ENCODE peak calls at places on chromosomes 6 and 20, in eight cellular contexts. One of them, this sample, is unnamed.

GRCh38 chr6:29527126-29527525 is 32.4 kb downstream of the UBD start:
- DNase-seq in chondrocyte: no peak
- DNase-seq in sigmoid colon: no peak
- DNase-seq in IMR-90: no peak
- DNase-seq in dorsolateral prefrontal cortex: no peak
- DNase-seq in NB4: no peak
- DNase-seq in CD8-positive, alpha-beta T cell: no peak
- DNase-seq in activated CD8-positive, alpha-beta T cell treated with anti-CD3 and anti-CD28 coated beads for 36 hours: no peak
- DNase-seq in this sample: no peak

GRCh38 chr6:12490904-12491571 is 200.9 kb downstream of the EDN1 start:
- DNase-seq in chondrocyte: no peak
- DNase-seq in sigmoid colon: no peak
- DNase-seq in IMR-90: peak; percentile 93
- DNase-seq in dorsolateral prefrontal cortex: no peak
- DNase-seq in NB4: peak; percentile 25
- DNase-seq in CD8-positive, alpha-beta T cell: no peak
- DNase-seq in activated CD8-positive, alpha-beta T cell treated with anti-CD3 and anti-CD28 coated beads for 36 hours: peak; percentile 2
- DNase-seq in this sample: peak; percentile 94

GRCh38 chr20:24672181-24672880 is 202.9 kb downstream of the SYNDIG1 start:
- DNase-seq in chondrocyte: peak; percentile 59
- DNase-seq in sigmoid colon: peak; percentile 49
- DNase-seq in IMR-90: no peak
- DNase-seq in dorsolateral prefrontal cortex: no peak
- DNase-seq in NB4: no peak
- DNase-seq in CD8-positive, alpha-beta T cell: no peak
- DNase-seq in activated CD8-positive, alpha-beta T cell treated with anti-CD3 and anti-CD28 coated beads for 36 hours: no peak
- DNase-seq in this sample: no peak

GRCh38 chr6:3379482-3380060 is 77.3 kb downstream of the SLC22A23 start:
- DNase-seq in chondrocyte: no peak
- DNase-seq in sigmoid colon: peak; percentile 25
- DNase-seq in IMR-90: peak; percentile 32
- DNase-seq in dorsolateral prefrontal cortex: no peak
- DNase-seq in NB4: no peak
- DNase-seq in CD8-positive, alpha-beta T cell: no peak
- DNase-seq in activated CD8-positive, alpha-beta T cell treated with anti-CD3 and anti-CD28 coated beads for 36 hours: no peak
- DNase-seq in this sample: no peak

GRCh38 chr6:1872649-1873131 is 263.0 kb downstream of the FOXC1 start:
- DNase-seq in chondrocyte: no peak
- DNase-seq in sigmoid colon: no peak
- DNase-seq in IMR-90: peak; percentile 79
- DNase-seq in dorsolateral prefrontal cortex: no peak
- DNase-seq in NB4: peak; percentile 35
- DNase-seq in CD8-positive, alpha-beta T cell: no peak
- DNase-seq in activated CD8-positive, alpha-beta T cell treated with anti-CD3 and anti-CD28 coated beads for 36 hours: no peak
- DNase-seq in this sample: peak; percentile 82

GRCh38 chr20:23143986-23144695 is 58.0 kb upstream of the CD93 start:
- DNase-seq in chondrocyte: no peak
- DNase-seq in sigmoid colon: peak; percentile 59
- DNase-seq in IMR-90: no peak
- DNase-seq in dorsolateral prefrontal cortex: no peak
- DNase-seq in NB4: no peak
- DNase-seq in CD8-positive, alpha-beta T cell: no peak
- DNase-seq in activated CD8-positive, alpha-beta T cell treated with anti-CD3 and anti-CD28 coated beads for 36 hours: no peak
- DNase-seq in this sample: no peak

GRCh38 chr6:111032493-111033140 is 50.8 kb downstream of the RPF2 start:
- DNase-seq in chondrocyte: no peak
- DNase-seq in sigmoid colon: no peak
- DNase-seq in IMR-90: peak; percentile 50
- DNase-seq in dorsolateral prefrontal cortex: no peak
- DNase-seq in NB4: no peak
- DNase-seq in CD8-positive, alpha-beta T cell: no peak
- DNase-seq in activated CD8-positive, alpha-beta T cell treated with anti-CD3 and anti-CD28 coated beads for 36 hours: no peak
- DNase-seq in this sample: peak; percentile 31

GRCh38 chr6:17600527-17601388 is 656 bp downstream of the FAM8A1 start:
- DNase-seq in chondrocyte: peak; percentile 90
- DNase-seq in sigmoid colon: peak; percentile 79
- DNase-seq in IMR-90: peak; percentile 12
- DNase-seq in dorsolateral prefrontal cortex: peak; percentile 35
- DNase-seq in NB4: peak; percentile 75
- DNase-seq in CD8-positive, alpha-beta T cell: peak; percentile 35
- DNase-seq in activated CD8-positive, alpha-beta T cell treated with anti-CD3 and anti-CD28 coated beads for 36 hours: peak; percentile 69
- DNase-seq in this sample: peak; percentile 24

GRCh38 chr20:1663917-1664316 is 6.3 kb upstream of the SIRPG start:
- DNase-seq in chondrocyte: no peak
- DNase-seq in sigmoid colon: no peak
- DNase-seq in IMR-90: peak; percentile 1
- DNase-seq in dorsolateral prefrontal cortex: no peak
- DNase-seq in NB4: peak; percentile 79
- DNase-seq in CD8-positive, alpha-beta T cell: no peak
- DNase-seq in activated CD8-positive, alpha-beta T cell treated with anti-CD3 and anti-CD28 coated beads for 36 hours: peak; percentile 45
- DNase-seq in this sample: no peak

GRCh38 chr6:1381397-1382330 is 7.7 kb upstream of the FOXF2 start:
- DNase-seq in chondrocyte: no peak
- DNase-seq in sigmoid colon: no peak
- DNase-seq in IMR-90: no peak
- DNase-seq in dorsolateral prefrontal cortex: no peak
- DNase-seq in NB4: peak; percentile 65
- DNase-seq in CD8-positive, alpha-beta T cell: peak; percentile 25
- DNase-seq in activated CD8-positive, alpha-beta T cell treated with anti-CD3 and anti-CD28 coated beads for 36 hours: peak; percentile 55
- DNase-seq in this sample: peak; percentile 19

GRCh38 chr6:53306819-53307347 is 41.9 kb downstream of the ELOVL5 start:
- DNase-seq in chondrocyte: no peak
- DNase-seq in sigmoid colon: no peak
- DNase-seq in IMR-90: peak; percentile 49
- DNase-seq in dorsolateral prefrontal cortex: no peak
- DNase-seq in NB4: no peak
- DNase-seq in CD8-positive, alpha-beta T cell: no peak
- DNase-seq in activated CD8-positive, alpha-beta T cell treated with anti-CD3 and anti-CD28 coated beads for 36 hours: peak; percentile 62
- DNase-seq in this sample: no peak

GRCh38 chr6:35581633-35582032 is 68.9 kb upstream of the TULP1 start:
- DNase-seq in chondrocyte: no peak
- DNase-seq in sigmoid colon: no peak
- DNase-seq in IMR-90: peak; percentile 26
- DNase-seq in dorsolateral prefrontal cortex: no peak
- DNase-seq in NB4: no peak
- DNase-seq in CD8-positive, alpha-beta T cell: no peak
- DNase-seq in activated CD8-positive, alpha-beta T cell treated with anti-CD3 and anti-CD28 coated beads for 36 hours: no peak
- DNase-seq in this sample: no peak

GRCh38 chr6:166508726-166509125 is 77.8 kb downstream of the RAMACL start:
- DNase-seq in chondrocyte: no peak
- DNase-seq in sigmoid colon: no peak
- DNase-seq in IMR-90: no peak
- DNase-seq in dorsolateral prefrontal cortex: no peak
- DNase-seq in NB4: no peak
- DNase-seq in CD8-positive, alpha-beta T cell: no peak
- DNase-seq in activated CD8-positive, alpha-beta T cell treated with anti-CD3 and anti-CD28 coated beads for 36 hours: no peak
- DNase-seq in this sample: no peak
- TF ChIP-seq CTCF in chondrocyte: no peak
- TF ChIP-seq CTCF in sigmoid colon: no peak
- TF ChIP-seq CTCF in IMR-90: no peak
- TF ChIP-seq CTCF in dorsolateral prefrontal cortex: no peak
- TF ChIP-seq CTCF in NB4: no peak
- TF ChIP-seq CTCF in CD8-positive, alpha-beta T cell: no peak
- TF ChIP-seq CTCF in activated CD8-positive, alpha-beta T cell treated with anti-CD3 and anti-CD28 coated beads for 36 hours: no peak
- TF ChIP-seq CTCF in this sample: no peak

DNA sequence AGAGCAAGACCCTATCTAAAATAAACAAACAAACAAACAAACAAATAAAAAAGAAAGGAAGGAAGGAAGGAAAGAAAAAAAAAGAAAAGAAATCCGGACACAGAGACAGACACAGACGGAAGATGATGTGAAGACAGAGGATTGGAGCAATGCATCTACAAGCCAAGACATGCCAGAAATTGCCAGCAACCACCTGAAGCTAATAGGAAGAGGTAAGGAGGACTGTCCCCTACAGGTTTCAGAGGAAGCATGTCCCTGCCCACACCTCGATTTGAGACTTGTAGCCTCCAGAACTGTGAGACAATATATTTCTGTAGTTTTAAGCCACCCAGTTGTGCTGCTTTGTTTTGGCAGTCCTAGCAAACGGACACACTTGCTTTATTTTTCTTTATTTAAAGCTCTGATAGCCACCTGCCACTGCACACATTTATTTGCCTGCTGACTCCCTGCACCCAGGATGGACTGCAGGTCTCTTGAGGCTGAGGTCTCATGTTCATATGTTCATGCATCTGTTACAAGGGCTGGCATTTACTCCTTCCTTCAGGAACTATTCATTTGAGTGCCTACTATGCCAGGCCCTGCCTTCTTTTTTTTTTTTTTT is 20.7 kb upstream of the ZMYND8 start:
- DNase-seq in chondrocyte: no peak
- DNase-seq in sigmoid colon: no peak
- DNase-seq in IMR-90: no peak
- DNase-seq in dorsolateral prefrontal cortex: no peak
- DNase-seq in NB4: no peak
- DNase-seq in CD8-positive, alpha-beta T cell: no peak
- DNase-seq in activated CD8-positive, alpha-beta T cell treated with anti-CD3 and anti-CD28 coated beads for 36 hours: no peak
- DNase-seq in this sample: no peak
- TF ChIP-seq CTCF in chondrocyte: no peak
- TF ChIP-seq CTCF in sigmoid colon: no peak
- TF ChIP-seq CTCF in IMR-90: no peak
- TF ChIP-seq CTCF in dorsolateral prefrontal cortex: no peak
- TF ChIP-seq CTCF in NB4: no peak
- TF ChIP-seq CTCF in CD8-positive, alpha-beta T cell: no peak
- TF ChIP-seq CTCF in activated CD8-positive, alpha-beta T cell treated with anti-CD3 and anti-CD28 coated beads for 36 hours: no peak
- TF ChIP-seq CTCF in this sample: no peak

GRCh38 chr6:26494117-26494516 is 6.0 kb upstream of the BTN1A1 start:
- DNase-seq in chondrocyte: no peak
- DNase-seq in sigmoid colon: no peak
- DNase-seq in IMR-90: no peak
- DNase-seq in dorsolateral prefrontal cortex: no peak
- DNase-seq in NB4: no peak
- DNase-seq in CD8-positive, alpha-beta T cell: no peak
- DNase-seq in activated CD8-positive, alpha-beta T cell treated with anti-CD3 and anti-CD28 coated beads for 36 hours: no peak
- DNase-seq in this sample: no peak

GRCh38 chr6:26491604-26492003 is 8.5 kb upstream of the BTN1A1 start:
- DNase-seq in chondrocyte: no peak
- DNase-seq in sigmoid colon: no peak
- DNase-seq in IMR-90: no peak
- DNase-seq in dorsolateral prefrontal cortex: no peak
- DNase-seq in NB4: no peak
- DNase-seq in CD8-positive, alpha-beta T cell: no peak
- DNase-seq in activated CD8-positive, alpha-beta T cell treated with anti-CD3 and anti-CD28 coated beads for 36 hours: no peak
- DNase-seq in this sample: no peak

GRCh38 chr6:26490576-26490964 is 9.5 kb upstream of the BTN1A1 start:
- DNase-seq in chondrocyte: no peak
- DNase-seq in sigmoid colon: no peak
- DNase-seq in IMR-90: no peak
- DNase-seq in dorsolateral prefrontal cortex: no peak
- DNase-seq in NB4: no peak
- DNase-seq in CD8-positive, alpha-beta T cell: no peak
- DNase-seq in activated CD8-positive, alpha-beta T cell treated with anti-CD3 and anti-CD28 coated beads for 36 hours: no peak
- DNase-seq in this sample: no peak

GRCh38 chr6:26489926-26490575 is 10.1 kb upstream of the BTN1A1 start:
- DNase-seq in chondrocyte: no peak
- DNase-seq in sigmoid colon: no peak
- DNase-seq in IMR-90: no peak
- DNase-seq in dorsolateral prefrontal cortex: no peak
- DNase-seq in NB4: no peak
- DNase-seq in CD8-positive, alpha-beta T cell: no peak
- DNase-seq in activated CD8-positive, alpha-beta T cell treated with anti-CD3 and anti-CD28 coated beads for 36 hours: no peak
- DNase-seq in this sample: no peak

GRCh38 chr6:26493258-26493657 is 6.8 kb upstream of the BTN1A1 start:
- DNase-seq in chondrocyte: no peak
- DNase-seq in sigmoid colon: no peak
- DNase-seq in IMR-90: peak; percentile 55
- DNase-seq in dorsolateral prefrontal cortex: no peak
- DNase-seq in NB4: peak; percentile 41
- DNase-seq in CD8-positive, alpha-beta T cell: no peak
- DNase-seq in activated CD8-positive, alpha-beta T cell treated with anti-CD3 and anti-CD28 coated beads for 36 hours: no peak
- DNase-seq in this sample: peak; percentile 44
- TF ChIP-seq CTCF in chondrocyte: peak; percentile 67
- TF ChIP-seq CTCF in sigmoid colon: no peak
- TF ChIP-seq CTCF in IMR-90: peak; percentile 38
- TF ChIP-seq CTCF in dorsolateral prefrontal cortex: no peak
- TF ChIP-seq CTCF in NB4: no peak
- TF ChIP-seq CTCF in CD8-positive, alpha-beta T cell: peak; percentile 31
- TF ChIP-seq CTCF in activated CD8-positive, alpha-beta T cell treated with anti-CD3 and anti-CD28 coated beads for 36 hours: peak; percentile 35
- TF ChIP-seq CTCF in this sample: peak; percentile 28

DNA sequence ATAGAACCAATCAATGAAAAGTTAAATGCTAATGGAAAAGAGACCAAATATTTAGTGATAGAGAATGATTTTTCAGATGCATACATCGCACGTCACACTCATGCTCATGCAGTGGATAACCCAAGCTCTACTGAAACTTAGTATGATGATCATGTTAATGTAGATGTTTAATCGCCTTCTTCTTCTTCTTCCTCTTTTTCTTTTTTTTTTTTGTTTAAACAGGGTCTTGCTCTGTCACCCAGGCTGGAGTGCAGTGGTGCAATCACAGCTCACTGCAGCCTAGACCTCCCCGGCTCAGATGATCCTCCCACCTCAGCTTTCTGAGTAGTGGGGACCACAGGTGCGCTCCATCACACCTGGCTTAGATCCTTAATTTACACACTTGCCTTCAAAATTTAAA is 194.1 kb upstream of the SGK1 start:
- DNase-seq in chondrocyte: no peak
- DNase-seq in sigmoid colon: no peak
- DNase-seq in IMR-90: no peak
- DNase-seq in dorsolateral prefrontal cortex: no peak
- DNase-seq in NB4: no peak
- DNase-seq in CD8-positive, alpha-beta T cell: no peak
- DNase-seq in activated CD8-positive, alpha-beta T cell treated with anti-CD3 and anti-CD28 coated beads for 36 hours: no peak
- DNase-seq in this sample: no peak
- TF ChIP-seq CTCF in chondrocyte: no peak
- TF ChIP-seq CTCF in sigmoid colon: no peak
- TF ChIP-seq CTCF in IMR-90: no peak
- TF ChIP-seq CTCF in dorsolateral prefrontal cortex: no peak
- TF ChIP-seq CTCF in NB4: no peak
- TF ChIP-seq CTCF in CD8-positive, alpha-beta T cell: no peak
- TF ChIP-seq CTCF in activated CD8-positive, alpha-beta T cell treated with anti-CD3 and anti-CD28 coated beads for 36 hours: no peak
- TF ChIP-seq CTCF in this sample: no peak

DNA sequence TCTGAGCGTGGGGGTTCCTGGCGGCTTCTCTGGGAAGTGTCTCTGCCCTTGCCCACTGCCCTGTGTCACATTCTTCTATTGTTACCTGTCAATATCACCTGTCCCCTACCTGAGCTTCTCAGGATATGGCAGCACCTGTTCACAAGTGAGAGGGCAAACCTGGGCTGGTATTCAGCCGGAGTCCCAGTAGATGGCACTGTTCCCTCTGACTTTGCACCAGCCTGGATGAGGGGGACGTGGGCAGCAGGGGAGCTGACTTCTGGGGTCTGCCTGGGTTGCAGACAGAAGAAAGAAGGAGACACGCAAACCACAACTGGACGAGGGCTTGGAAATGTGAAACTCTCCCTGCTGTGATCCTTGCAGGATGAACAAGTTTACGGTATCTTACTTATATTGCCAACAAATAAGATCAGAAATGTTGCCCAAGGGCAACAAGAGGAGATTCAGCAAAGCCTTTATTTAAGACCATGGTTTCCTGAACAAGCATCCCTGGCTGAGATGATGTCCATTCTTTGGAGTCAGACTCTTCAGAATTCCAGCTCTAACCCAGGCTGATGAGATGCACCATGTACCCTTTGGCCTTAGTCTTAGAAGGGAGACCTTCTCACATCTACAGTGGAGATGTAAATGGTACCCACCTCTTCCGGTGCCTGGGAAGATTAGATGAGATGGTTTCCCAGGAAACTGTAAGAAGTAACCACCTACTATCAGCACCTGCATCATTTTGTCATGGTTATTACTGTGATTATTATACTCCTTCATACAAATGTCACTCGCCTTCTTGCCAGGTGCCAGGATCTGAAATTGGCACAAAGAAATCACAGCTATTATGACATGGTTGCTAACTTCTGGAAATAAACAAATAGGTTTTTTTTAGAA is 400.0 kb upstream of the CDH4 start:
- DNase-seq in chondrocyte: no peak
- DNase-seq in sigmoid colon: no peak
- DNase-seq in IMR-90: no peak
- DNase-seq in dorsolateral prefrontal cortex: no peak
- DNase-seq in NB4: peak; percentile 31
- DNase-seq in CD8-positive, alpha-beta T cell: no peak
- DNase-seq in activated CD8-positive, alpha-beta T cell treated with anti-CD3 and anti-CD28 coated beads for 36 hours: peak; percentile 20
- DNase-seq in this sample: no peak
- TF ChIP-seq CTCF in chondrocyte: peak; percentile 75
- TF ChIP-seq CTCF in sigmoid colon: no peak
- TF ChIP-seq CTCF in IMR-90: peak; percentile 25
- TF ChIP-seq CTCF in dorsolateral prefrontal cortex: peak; percentile 27
- TF ChIP-seq CTCF in NB4: peak; percentile 71
- TF ChIP-seq CTCF in CD8-positive, alpha-beta T cell: no peak
- TF ChIP-seq CTCF in activated CD8-positive, alpha-beta T cell treated with anti-CD3 and anti-CD28 coated beads for 36 hours: peak; percentile 35
- TF ChIP-seq CTCF in this sample: no peak